ENCODE peak calls at places on chromosomes 1 and 21, in five cellular contexts. O, E, Z, J and C are unnamed samples. For H3K4me1, the result is how much of the 10 kb centered on the place peaks cover.

GRCh38 chr1:3514404-3514803 is 59.9 kb downstream of the ARHGEF16 start:
- DNase-seq in O (no peak), E (no peak), Z (no peak), J (no peak), C (no peak)

GRCh38 chr1:38347446-38348175 is 301.0 kb upstream of the POU3F1 start:
- DNase-seq in O (no peak), E (no peak), Z (no peak), J (no peak), C (no peak)

GRCh38 chr1:57072775-57073174 is 107.0 kb upstream of the C8B start:
- DNase-seq in O (no peak), E (no peak), Z (no peak), J (no peak), C (no peak)

GRCh38 chr1:23371987-23372386 is 2.4 kb upstream of the ZNF436 start:
- DNase-seq in O (no peak), E (no peak), Z (no peak), J (no peak), C (no peak)

GRCh38 chr1:205542367-205542766 is 37.9 kb downstream of the CDK18 start:
- DNase-seq in O (no peak), E (no peak), Z (peak), J (peak), C (no peak)

GRCh38 chr21:17461582-17461981 is 51.3 kb upstream of the CXADR start:
- DNase-seq in O (no peak), E (peak), Z (no peak), J (no peak), C (peak)

GRCh38 chr1:109906839-109907180 is 3.8 kb upstream of the CSF1 start:
- DNase-seq in O (no peak), E (no peak), Z (no peak), J (no peak), C (no peak)

GRCh38 chr1:109201123-109201703 is 12.5 kb upstream of the SARS1 start:
- DNase-seq in O (peak), E (peak), Z (no peak), J (peak), C (peak)

GRCh38 chr1:234620272-234620711 is 10.3 kb upstream of the IRF2BP2 start:
- DNase-seq in O (no peak), E (no peak), Z (no peak), J (no peak), C (no peak)
- H3K4me3 ChIP-seq in O (no peak), E (no peak), Z (no peak), J (no peak), C (no peak)

GRCh38 chr1:162214202-162214601 is 144.7 kb downstream of the NOS1AP start:
- DNase-seq in O (no peak), E (no peak), Z (no peak), J (no peak), C (no peak)

GRCh38 chr1:162215902-162216301 is 146.4 kb downstream of the NOS1AP start:
- DNase-seq in O (no peak), E (no peak), Z (no peak), J (peak), C (peak)

GRCh38 chr1:162216604-162217003 is 147.1 kb downstream of the NOS1AP start:
- DNase-seq in O (no peak), E (no peak), Z (no peak), J (no peak), C (no peak)

GRCh38 chr1:162212713-162213112 is 143.2 kb downstream of the NOS1AP start:
- DNase-seq in O (no peak), E (no peak), Z (no peak), J (no peak), C (peak)

GRCh38 chr1:162213281-162213909 is 143.9 kb downstream of the NOS1AP start:
- DNase-seq in O (peak), E (peak), Z (peak), J (peak), C (peak)
- H3K27ac ChIP-seq in O (peak), E (no peak), Z (peak), J (no peak), C (no peak)

GRCh38 chr1:160129558-160129957 is 14.0 kb downstream of the ATP1A2 start:
- DNase-seq in O (no peak), E (no peak), Z (peak), J (no peak), C (no peak)

GRCh38 chr1:160129046-160129445 is 13.5 kb downstream of the ATP1A2 start:
- DNase-seq in O (no peak), E (peak), Z (no peak), J (no peak), C (no peak)

GRCh38 chr1:160130486-160130885 is 14.9 kb downstream of the ATP1A2 start:
- DNase-seq in O (no peak), E (no peak), Z (peak), J (no peak), C (no peak)

GRCh38 chr1:160130939-160131338 is 15.4 kb downstream of the ATP1A2 start:
- DNase-seq in O (no peak), E (no peak), Z (no peak), J (no peak), C (no peak)

DNA sequence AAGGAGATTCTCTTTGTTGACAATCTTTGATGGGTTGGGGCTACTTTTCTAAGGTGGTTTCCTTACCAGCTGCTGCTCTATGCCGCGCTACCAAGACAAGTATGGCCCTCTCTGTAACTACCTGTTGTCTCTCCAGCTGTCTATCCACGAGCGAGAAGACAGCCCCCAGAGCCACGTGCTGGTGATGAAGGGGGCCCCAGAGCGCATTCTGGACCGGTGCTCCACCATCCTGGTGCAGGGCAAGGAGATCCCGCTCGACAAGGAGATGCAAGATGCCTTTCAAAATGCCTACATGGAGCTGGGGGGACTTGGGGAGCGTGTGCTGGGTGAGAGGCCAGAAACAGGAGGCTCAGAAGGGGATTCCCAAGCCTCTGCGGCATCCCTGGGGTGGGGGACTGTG is 14.4 kb downstream of the ATP1A2 start:
- DNase-seq in O (no peak), E (no peak), Z (peak), J (no peak), C (no peak)
- H3K4me1 ChIP-seq in O (under half), E (under half), Z (under half), J (under half), C (under half)

GRCh38 chr21:31897311-31897710 is 24.5 kb downstream of the HUNK start:
- DNase-seq in O (peak), E (peak), Z (no peak), J (no peak), C (no peak)
- H3K4me3 ChIP-seq in O (no peak), E (no peak), Z (no peak), J (no peak), C (no peak)

DNA sequence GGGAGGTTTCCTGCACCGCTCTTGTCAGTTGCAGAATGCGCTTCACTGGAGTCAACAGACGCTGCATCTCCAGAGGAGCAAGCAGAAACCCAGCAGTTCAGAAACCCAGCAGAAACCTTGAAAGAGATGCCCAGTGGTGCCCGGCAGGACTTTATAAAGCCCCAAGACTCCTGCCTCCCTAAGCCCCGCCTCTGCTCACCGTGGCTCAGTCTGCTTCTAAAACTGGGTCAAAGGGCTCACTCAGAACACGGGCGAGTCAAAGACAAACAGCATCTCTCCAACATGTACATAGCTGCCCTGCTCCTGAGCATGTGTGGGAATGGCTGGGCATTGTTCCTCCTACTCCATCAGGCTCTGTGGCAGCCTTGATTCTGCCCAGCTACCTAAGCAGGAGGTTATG is at the start of gene HMGCS2:
- DNase-seq in O (no peak), E (no peak), Z (no peak), J (no peak), C (peak)
- H3K27ac ChIP-seq in O (no peak), E (no peak), Z (no peak), J (no peak), C (peak)

GRCh38 chr1:44806704-44807363 is at the start of gene DYNLT4:
- DNase-seq in O (peak), E (no peak), Z (no peak), J (no peak), C (no peak)
- H3K4me1 ChIP-seq in O (half or more), E (half or more), Z (under half), J (half or more), C (under half)

DNA sequence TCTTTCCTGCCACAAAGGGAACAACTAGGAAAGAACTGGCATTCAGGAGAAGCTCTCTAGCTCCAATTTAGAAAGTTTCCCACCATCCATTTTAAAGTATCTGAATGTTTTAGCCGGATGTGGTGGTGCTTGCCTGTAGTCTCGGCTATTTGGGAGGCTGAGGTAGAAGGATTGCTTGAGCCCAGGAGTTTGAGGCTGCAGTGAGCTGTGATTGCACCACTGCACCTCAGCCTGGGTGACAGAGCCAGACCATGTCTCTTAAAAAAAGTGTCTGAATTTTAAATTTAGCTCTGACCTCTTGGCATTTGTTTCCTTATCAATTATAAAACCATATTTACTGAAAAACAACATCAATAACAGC is 67.2 kb downstream of the RPAP2 start:
- DNase-seq in O (no peak), E (no peak), Z (no peak), J (no peak), C (no peak)
- H3K4me3 ChIP-seq in O (no peak), E (no peak), Z (no peak), J (no peak), C (no peak)

DNA sequence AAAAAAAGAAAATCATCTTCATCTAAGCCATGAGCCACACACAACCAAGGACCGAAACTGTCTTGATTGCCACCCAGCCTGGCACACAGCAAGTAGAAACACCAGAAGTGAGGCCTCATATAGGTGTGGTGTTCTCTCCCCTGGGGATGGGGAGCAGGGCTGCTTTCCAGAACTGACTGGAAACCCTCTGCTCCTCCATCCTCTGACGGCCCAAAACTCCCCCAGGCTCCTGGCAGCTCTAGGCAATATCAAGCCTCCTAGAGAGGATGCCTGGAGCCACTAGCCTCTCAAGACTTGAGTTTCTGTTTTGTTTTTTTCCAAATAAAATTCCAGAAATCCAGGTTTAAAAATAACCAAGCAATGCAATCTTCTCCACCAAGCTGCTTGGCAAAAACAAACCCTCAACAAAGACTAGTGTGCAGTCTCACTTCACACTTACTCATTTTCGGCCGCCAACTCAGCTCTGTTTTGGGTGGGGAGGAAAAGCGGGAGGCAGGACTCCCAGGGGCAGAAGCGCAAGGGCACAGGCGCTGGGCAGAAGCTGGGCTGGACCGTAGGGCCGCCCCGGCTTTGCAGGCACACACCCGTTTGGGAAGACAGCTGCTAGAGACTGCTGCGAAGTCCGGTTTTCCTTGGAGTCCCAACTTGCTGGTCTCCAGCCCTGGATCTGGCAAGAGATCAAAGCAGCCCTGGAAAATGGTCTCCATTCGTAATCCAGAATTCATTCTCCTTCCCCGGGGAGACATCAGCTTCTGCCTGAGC is 78.2 kb upstream of the CAPZB start:
- DNase-seq in O (no peak), E (peak), Z (peak), J (no peak), C (peak)
- H3K27ac ChIP-seq in O (peak), E (peak), Z (peak), J (no peak), C (peak)